ENCODE peak calls at places on chromosomes 2 and 18, in five cellular contexts. One of them, this sample, is unnamed.
A peak's percentile ranks its signal among the peaks of the same experiment; 100 is the strongest.

GRCh38 chr2:189865836-189866235 is 81.6 kb downstream of the PMS1 start:
- DNase-seq in A549: no peak
- DNase-seq in K562: no peak
- DNase-seq in SK-N-SH: no peak
- DNase-seq in GM12878: no peak
- DNase-seq in this sample: no peak

GRCh38 chr2:1203772-1204171 is 209.5 kb upstream of the TPO start:
- DNase-seq in GM12878: no peak
- DNase-seq in SK-N-SH: no peak
- DNase-seq in A549: no peak
- DNase-seq in K562: no peak
- DNase-seq in this sample: no peak

GRCh38 chr2:15178946-15179345 is 382.2 kb downstream of the NBAS start:
- DNase-seq in K562: no peak
- DNase-seq in GM12878: no peak
- DNase-seq in SK-N-SH: no peak
- DNase-seq in A549: no peak
- DNase-seq in this sample: no peak

GRCh38 chr2:32119161-32119560 is 46.5 kb upstream of the SLC30A6 start:
- DNase-seq in GM12878: no peak
- DNase-seq in K562: no peak
- DNase-seq in SK-N-SH: no peak
- DNase-seq in A549: no peak
- DNase-seq in this sample: no peak

GRCh38 chr2:181780159-181781081 is 100.1 kb upstream of the NEUROD1 start:
- DNase-seq in SK-N-SH: no peak
- DNase-seq in GM12878: no peak
- DNase-seq in K562: no peak
- DNase-seq in A549: peak; percentile 59
- DNase-seq in this sample: peak; percentile 54

GRCh38 chr2:133346654-133347053 is 221.6 kb downstream of the NCKAP5 start:
- DNase-seq in SK-N-SH: no peak
- DNase-seq in GM12878: no peak
- DNase-seq in K562: no peak
- DNase-seq in A549: peak; percentile 21
- DNase-seq in this sample: peak; percentile 93

GRCh38 chr2:36478999-36479398 is 119.0 kb downstream of the FEZ2 start:
- DNase-seq in SK-N-SH: no peak
- DNase-seq in GM12878: no peak
- DNase-seq in A549: no peak
- DNase-seq in K562: no peak
- DNase-seq in this sample: no peak

GRCh38 chr2:120134263-120134662 is 88.9 kb downstream of the TMEM185B start:
- DNase-seq in GM12878: no peak
- DNase-seq in A549: peak; percentile 78
- DNase-seq in SK-N-SH: no peak
- DNase-seq in K562: no peak
- DNase-seq in this sample: peak; percentile 99

GRCh38 chr2:28142403-28142802 is 250.3 kb upstream of the FOSL2 start:
- DNase-seq in GM12878: no peak
- DNase-seq in SK-N-SH: no peak
- DNase-seq in A549: no peak
- DNase-seq in K562: no peak
- DNase-seq in this sample: no peak

GRCh38 chr18:36380173-36380827 is 82.8 kb downstream of the FHOD3 start:
- DNase-seq in A549: no peak
- DNase-seq in GM12878: no peak
- DNase-seq in SK-N-SH: peak; percentile 42
- DNase-seq in K562: no peak
- DNase-seq in this sample: no peak

GRCh38 chr2:152335016-152335850 is at the start of gene FMNL2:
- DNase-seq in A549: peak; percentile 85
- DNase-seq in SK-N-SH: peak; percentile 95
- DNase-seq in K562: peak; percentile 76
- DNase-seq in GM12878: peak; percentile 24
- DNase-seq in this sample: peak; percentile 65

GRCh38 chr2:189799531-189799930 is 15.3 kb downstream of the PMS1 start:
- DNase-seq in A549: no peak
- DNase-seq in K562: no peak
- DNase-seq in SK-N-SH: no peak
- DNase-seq in GM12878: no peak
- DNase-seq in this sample: peak; percentile 83

GRCh38 chr2:225820828-225821227 is 421.3 kb downstream of the NYAP2 start:
- DNase-seq in A549: no peak
- DNase-seq in K562: no peak
- DNase-seq in SK-N-SH: no peak
- DNase-seq in GM12878: no peak
- DNase-seq in this sample: no peak

GRCh38 chr2:170425291-170425751 is 247.4 kb downstream of the MYO3B start:
- DNase-seq in A549: no peak
- DNase-seq in K562: no peak
- DNase-seq in SK-N-SH: no peak
- DNase-seq in GM12878: no peak
- DNase-seq in this sample: peak; percentile 36

GRCh38 chr2:22382439-22383169 is 1002.4 kb upstream of the KLHL29 start:
- DNase-seq in A549: no peak
- DNase-seq in K562: no peak
- DNase-seq in SK-N-SH: no peak
- DNase-seq in GM12878: no peak
- DNase-seq in this sample: no peak

GRCh38 chr2:19548116-19548515 is 189.7 kb upstream of the OSR1 start:
- DNase-seq in K562: no peak
- DNase-seq in A549: no peak
- DNase-seq in GM12878: no peak
- DNase-seq in SK-N-SH: no peak
- DNase-seq in this sample: no peak

GRCh38 chr2:214100488-214100887 is 310.4 kb upstream of the VWC2L start:
- DNase-seq in SK-N-SH: no peak
- DNase-seq in A549: no peak
- DNase-seq in K562: no peak
- DNase-seq in GM12878: no peak
- DNase-seq in this sample: no peak

GRCh38 chr2:27705851-27706622 is 42.3 kb downstream of the SLC4A1AP start:
- DNase-seq in A549: peak; percentile 98
- DNase-seq in SK-N-SH: no peak
- DNase-seq in GM12878: no peak
- DNase-seq in K562: no peak
- DNase-seq in this sample: peak; percentile 99

GRCh38 chr2:239252433-239253200 is 148.2 kb downstream of the HDAC4 start:
- DNase-seq in GM12878: no peak
- DNase-seq in SK-N-SH: no peak
- DNase-seq in A549: no peak
- DNase-seq in K562: no peak
- DNase-seq in this sample: peak; percentile 28

GRCh38 chr2:239574434-239575156 is 173.8 kb upstream of the HDAC4 start:
- DNase-seq in K562: no peak
- DNase-seq in SK-N-SH: peak; percentile 76
- DNase-seq in GM12878: no peak
- DNase-seq in A549: no peak
- DNase-seq in this sample: no peak

DNA sequence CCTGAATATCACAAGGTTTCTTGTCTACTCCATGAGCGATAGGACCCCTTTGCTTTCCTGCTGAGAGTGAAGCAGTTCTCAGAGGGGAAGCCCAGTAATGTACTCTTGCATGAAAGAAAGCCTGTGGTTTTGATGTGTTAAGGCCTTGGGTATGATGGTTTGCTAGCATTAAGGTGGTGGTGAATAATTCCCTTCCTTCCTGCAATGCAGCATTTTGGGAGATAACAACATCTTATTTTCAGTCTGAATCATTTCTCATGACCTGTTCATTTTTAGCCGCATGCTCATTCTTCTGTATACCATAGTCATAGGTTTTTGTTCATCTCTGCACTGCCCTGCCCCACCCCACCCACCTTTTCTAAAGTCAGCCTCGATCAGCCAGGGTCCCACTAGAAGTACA is 66.2 kb downstream of the HNMT start:
- DNase-seq in SK-N-SH: no peak
- DNase-seq in A549: no peak
- DNase-seq in K562: no peak
- DNase-seq in GM12878: peak; percentile 38
- DNase-seq in this sample: peak; percentile 52
- TF ChIP-seq RAD21 in SK-N-SH: no peak
- TF ChIP-seq RAD21 in A549: no peak
- TF ChIP-seq RAD21 in K562: no peak
- TF ChIP-seq RAD21 in GM12878: no peak
- TF ChIP-seq RAD21 in this sample: no peak

GRCh38 chr2:63617360-63617759 is 28.6 kb downstream of the MDH1 start:
- DNase-seq in GM12878: no peak
- DNase-seq in SK-N-SH: no peak
- DNase-seq in A549: no peak
- DNase-seq in K562: no peak
- DNase-seq in this sample: no peak
- H3K4me2 ChIP-seq in GM12878: no peak overlapping the region
- H3K4me2 ChIP-seq in SK-N-SH: no peak overlapping the region
- H3K4me2 ChIP-seq in A549: no peak overlapping the region
- H3K4me2 ChIP-seq in K562: no peak overlapping the region
- H3K4me2 ChIP-seq in this sample: no peak overlapping the region

GRCh38 chr2:16665746-16666452 is at the start of gene CYRIA:
- DNase-seq in A549: no peak
- DNase-seq in SK-N-SH: peak; percentile 91
- DNase-seq in GM12878: no peak
- DNase-seq in K562: peak; percentile 87
- DNase-seq in this sample: no peak

GRCh38 chr2:16664052-16664731 is 1.4 kb downstream of the CYRIA start:
- DNase-seq in K562: no peak
- DNase-seq in A549: peak; percentile 34
- DNase-seq in SK-N-SH: peak; percentile 77
- DNase-seq in GM12878: no peak
- DNase-seq in this sample: peak; percentile 92

GRCh38 chr2:16664809-16665745 is 557 bp downstream of the CYRIA start:
- DNase-seq in K562: no peak
- DNase-seq in SK-N-SH: no peak
- DNase-seq in A549: no peak
- DNase-seq in GM12878: no peak
- DNase-seq in this sample: no peak

GRCh38 chr2:16663121-16663905 is 2.3 kb downstream of the CYRIA start:
- DNase-seq in K562: no peak
- DNase-seq in A549: no peak
- DNase-seq in GM12878: no peak
- DNase-seq in SK-N-SH: no peak
- DNase-seq in this sample: no peak

GRCh38 chr2:16666453-16666801 is 793 bp upstream of the CYRIA start:
- DNase-seq in SK-N-SH: no peak
- DNase-seq in K562: no peak
- DNase-seq in A549: no peak
- DNase-seq in GM12878: no peak
- DNase-seq in this sample: peak; percentile 79
- TF ChIP-seq RCOR1 in SK-N-SH: no peak
- TF ChIP-seq RCOR1 in K562: no peak
- TF ChIP-seq RCOR1 in A549: no peak
- TF ChIP-seq RCOR1 in GM12878: no peak
- TF ChIP-seq RCOR1 in this sample: no peak

DNA sequence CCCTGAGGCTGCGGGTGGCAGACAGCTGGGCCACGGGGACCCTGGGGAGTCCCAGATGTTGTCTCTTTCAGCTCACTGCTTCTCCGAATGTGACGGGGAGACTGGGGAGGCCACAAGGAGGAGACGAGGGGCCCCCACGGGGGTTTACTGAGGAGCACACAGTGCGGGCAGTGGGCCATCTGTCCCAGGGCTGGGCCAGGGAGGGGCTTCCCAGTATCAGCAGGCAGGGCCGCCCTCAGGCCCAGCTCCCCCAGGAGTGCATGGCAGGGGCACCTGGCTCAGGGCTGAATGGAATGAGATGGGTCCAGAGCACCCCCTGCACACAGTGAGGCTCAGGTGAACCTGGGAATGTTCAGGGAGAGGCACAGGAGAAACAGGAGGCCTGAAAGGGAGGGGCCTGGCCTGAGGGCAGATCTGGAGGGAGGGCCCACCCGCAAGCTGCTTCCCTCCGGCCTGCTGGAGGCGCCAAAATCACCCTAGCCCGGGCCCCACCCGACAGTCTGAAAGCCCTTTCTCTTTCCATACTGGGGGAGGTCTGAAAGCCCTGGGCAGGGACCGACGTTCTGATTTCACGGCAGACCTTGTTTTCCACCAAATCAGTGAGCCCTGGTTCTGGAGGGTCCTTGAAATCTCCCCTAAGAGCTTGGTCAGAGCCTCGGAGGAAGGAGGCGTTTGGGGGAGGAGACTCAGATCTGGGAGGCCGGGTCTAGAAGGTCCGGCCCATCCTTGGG is 35.5 kb upstream of the PTMA start:
- DNase-seq in GM12878: peak; percentile 71
- DNase-seq in K562: peak; percentile 76
- DNase-seq in SK-N-SH: no peak
- DNase-seq in A549: peak; percentile 89
- DNase-seq in this sample: peak; percentile 32
- TF ChIP-seq RAD21 in GM12878: no peak
- TF ChIP-seq RAD21 in K562: no peak
- TF ChIP-seq RAD21 in SK-N-SH: no peak
- TF ChIP-seq RAD21 in A549: no peak
- TF ChIP-seq RAD21 in this sample: no peak

GRCh38 chr2:33555681-33556080 is 43.4 kb downstream of the FAM98A start:
- DNase-seq in GM12878: no peak
- DNase-seq in A549: no peak
- DNase-seq in K562: no peak
- DNase-seq in SK-N-SH: no peak
- DNase-seq in this sample: no peak

GRCh38 chr2:33550206-33550605 is 48.9 kb downstream of the FAM98A start:
- DNase-seq in K562: no peak
- DNase-seq in SK-N-SH: no peak
- DNase-seq in GM12878: no peak
- DNase-seq in A549: no peak
- DNase-seq in this sample: no peak

DNA sequence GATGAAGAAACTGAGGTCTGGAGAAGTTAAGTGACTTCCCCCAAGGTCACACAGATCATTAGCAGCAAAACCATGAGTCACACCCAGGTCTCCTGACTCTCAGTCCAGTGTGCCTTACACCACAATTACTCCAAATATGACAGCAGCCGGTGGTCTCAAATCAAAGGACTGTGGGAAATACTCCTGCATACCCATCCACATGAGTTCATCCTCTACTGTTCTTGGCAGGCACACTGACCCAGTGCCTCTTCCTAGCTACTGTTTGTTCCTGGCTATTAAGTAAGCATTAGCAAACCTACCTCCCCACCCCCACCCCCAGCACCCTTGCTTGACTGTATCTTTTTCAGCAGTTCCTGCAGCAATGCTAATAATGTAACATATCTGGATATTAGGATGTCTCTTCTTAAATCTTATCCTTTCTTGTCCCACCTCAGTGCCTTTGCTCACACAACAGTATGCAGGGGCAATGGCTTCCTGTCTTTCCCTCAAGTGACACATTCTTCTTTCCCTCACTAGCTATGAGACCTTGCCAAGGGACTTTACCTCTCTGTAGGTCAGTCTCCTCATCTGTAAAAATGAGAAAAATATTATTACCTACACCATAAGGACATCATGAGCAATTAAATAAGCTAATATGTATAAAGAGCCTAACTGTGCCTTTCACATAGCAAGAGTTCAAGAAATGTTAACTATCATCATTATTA is 46.2 kb downstream of the FAM98A start:
- DNase-seq in A549: peak; percentile 34
- DNase-seq in SK-N-SH: no peak
- DNase-seq in GM12878: no peak
- DNase-seq in K562: no peak
- DNase-seq in this sample: peak; percentile 52
- H3K4me2 ChIP-seq in A549: peak overlapping the region; percentile 36
- H3K4me2 ChIP-seq in SK-N-SH: no peak overlapping the region
- H3K4me2 ChIP-seq in GM12878: no peak overlapping the region
- H3K4me2 ChIP-seq in K562: no peak overlapping the region
- H3K4me2 ChIP-seq in this sample: no peak overlapping the region

GRCh38 chr2:232568161-232568560 is 17.7 kb downstream of the EIF4E2 start:
- DNase-seq in SK-N-SH: no peak
- DNase-seq in GM12878: no peak
- DNase-seq in K562: no peak
- DNase-seq in A549: peak; percentile 21
- DNase-seq in this sample: peak; percentile 84
- TF ChIP-seq RCOR1 in SK-N-SH: no peak
- TF ChIP-seq RCOR1 in GM12878: no peak
- TF ChIP-seq RCOR1 in K562: no peak
- TF ChIP-seq RCOR1 in A549: no peak
- TF ChIP-seq RCOR1 in this sample: no peak